ENCODE peak calls at places on chromosomes 13 and 19, in seven cellular contexts. C, L, I, T, E, G and Q are unnamed samples.

GRCh38 chr13:51717786-51718398 is 86.1 kb downstream of the DHRS12 start:
- DNase-seq in E (no peak), T (no peak), I (no peak), G (no peak), L (no peak), C (no peak), Q (no peak)

GRCh38 chr13:89816404-89816803 is 1531.1 kb upstream of the MIR17HG start:
- DNase-seq in T (no peak), E (no peak), G (no peak), C (no peak), I (no peak), L (no peak), Q (no peak)

GRCh38 chr13:51684076-51684475 is 99.8 kb downstream of the WDFY2 start:
- DNase-seq in C (no peak), E (no peak), I (no peak), G (no peak), L (no peak), T (no peak), Q (no peak)

GRCh38 chr19:11295665-11296245 is at the start of gene TSPAN16:
- DNase-seq in I (no peak), T (no peak), E (no peak), L (no peak), G (no peak), C (no peak), Q (no peak)

GRCh38 chr13:113833111-113833830 is 30.6 kb downstream of the GAS6 start:
- DNase-seq in E (no peak), I (no peak), G (no peak), C (no peak), T (no peak), L (no peak), Q (no peak)

GRCh38 chr19:43574424-43575155 is 737 bp downstream of the XRCC1 start:
- DNase-seq in C (no peak), T (no peak), G (no peak), I (peak), L (no peak), E (no peak), Q (no peak)

GRCh38 chr19:9914315-9915207 is 21.8 kb downstream of the OLFM2 start:
- DNase-seq in T (peak), E (no peak), C (peak), G (no peak), I (peak), L (peak), Q (peak)

GRCh38 chr13:80665792-80666333 is 324.9 kb upstream of the SPRY2 start:
- DNase-seq in E (no peak), T (no peak), G (no peak), I (no peak), C (no peak), L (no peak), Q (no peak)

GRCh38 chr19:35322014-35322413 is 7.0 kb upstream of the CD22 start:
- DNase-seq in C (no peak), I (no peak), G (no peak), E (no peak), T (no peak), L (no peak), Q (no peak)

GRCh38 chr19:13993554-13994308 is 12.4 kb downstream of the RFX1 start:
- DNase-seq in L (no peak), C (no peak), T (no peak), I (no peak), G (no peak), E (no peak), Q (no peak)

GRCh38 chr19:14977128-14977527 is 2.5 kb downstream of the SLC1A6 start:
- DNase-seq in C (no peak), G (no peak), T (no peak), E (no peak), L (no peak), I (no peak), Q (no peak)

GRCh38 chr13:112999414-113000177 is 30.6 kb downstream of the MCF2L start:
- DNase-seq in G (no peak), E (no peak), L (no peak), I (no peak), T (no peak), C (no peak), Q (no peak)

GRCh38 chr13:48562296-48563066 is 29.6 kb upstream of the RCBTB2 start:
- DNase-seq in E (no peak), C (no peak), T (no peak), L (no peak), I (no peak), G (no peak), Q (no peak)

GRCh38 chr19:44582581-44583265 is 30.6 kb upstream of the IGSF23 start:
- DNase-seq in T (peak), C (peak), G (no peak), I (peak), E (no peak), L (no peak), Q (no peak)

GRCh38 chr19:50835103-50835784 is 1.9 kb upstream of the KLK15 start:
- DNase-seq in E (no peak), L (peak), T (peak), I (no peak), G (no peak), C (peak), Q (no peak)

GRCh38 chr13:32894589-32895001 is 121.6 kb upstream of the KL start:
- DNase-seq in I (no peak), T (no peak), G (no peak), L (no peak), C (no peak), E (no peak), Q (no peak)

GRCh38 chr13:74576504-74576903 is 442.3 kb upstream of the KLF12 start:
- DNase-seq in L (no peak), I (no peak), G (no peak), C (no peak), E (no peak), T (no peak), Q (no peak)

GRCh38 chr13:111213964-111214726 is 99.0 kb downstream of the ARHGEF7 start:
- DNase-seq in I (no peak), C (no peak), T (no peak), L (no peak), E (no peak), G (no peak), Q (no peak)

GRCh38 chr13:41610426-41610825 is 153.1 kb downstream of the RGCC start:
- DNase-seq in I (no peak), G (no peak), E (no peak), T (no peak), L (peak), C (no peak), Q (peak)

GRCh38 chr19:3413796-3414327 is 47.5 kb downstream of the NFIC start:
- DNase-seq in I (no peak), G (no peak), L (no peak), T (no peak), E (no peak), C (no peak), Q (no peak)

GRCh38 chr19:48415395-48415794 is 21.9 kb downstream of the GRIN2D start:
- DNase-seq in G (peak), I (no peak), T (no peak), L (peak), C (peak), E (no peak), Q (peak)

GRCh38 chr19:5321851-5322681 is 18.5 kb downstream of the PTPRS start:
- DNase-seq in C (no peak), L (no peak), E (no peak), I (no peak), G (no peak), T (no peak), Q (no peak)

GRCh38 chr19:54160182-54160811 is 776 bp upstream of the LENG1 start:
- DNase-seq in I (no peak), G (no peak), L (no peak), C (no peak), T (peak), E (no peak), Q (no peak)

GRCh38 chr19:2982983-2983350 is 5.6 kb downstream of the TLE6 start:
- DNase-seq in E (no peak), C (peak), T (no peak), L (peak), G (peak), I (no peak), Q (peak)

GRCh38 chr13:43489168-43489730 is 297.5 kb downstream of the ENOX1 start:
- DNase-seq in L (no peak), E (no peak), I (no peak), T (no peak), G (no peak), C (no peak), Q (peak)

GRCh38 chr13:40983269-40983668 is 35.8 kb downstream of the ELF1 start:
- DNase-seq in E (no peak), L (no peak), I (no peak), G (no peak), C (no peak), T (no peak), Q (no peak)

GRCh38 chr19:29860492-29860891 is 48.7 kb downstream of the CCNE1 start:
- DNase-seq in L (no peak), C (no peak), I (no peak), E (no peak), T (no peak), G (no peak), Q (no peak)

GRCh38 chr19:6087074-6087506 is 23.2 kb downstream of the RFX2 start:
- DNase-seq in T (no peak), L (no peak), I (no peak), C (no peak), E (no peak), G (no peak), Q (no peak)

GRCh38 chr19:17205237-17206140 is 9.7 kb upstream of the USE1 start:
- DNase-seq in L (peak), C (peak), G (no peak), E (no peak), T (peak), I (no peak), Q (no peak)

GRCh38 chr19:3404324-3405260 is 38.2 kb downstream of the NFIC start:
- DNase-seq in L (peak), G (peak), E (no peak), I (no peak), T (no peak), C (peak), Q (peak)

GRCh38 chr13:24252136-24252535 is 57.2 kb upstream of the C1QTNF9 start:
- DNase-seq in T (no peak), E (no peak), L (no peak), C (no peak), G (no peak), I (no peak), Q (no peak)

GRCh38 chr19:31145021-31145420 is 204.2 kb downstream of the TSHZ3 start:
- DNase-seq in I (no peak), C (no peak), L (peak), T (no peak), E (no peak), G (no peak), Q (no peak)

GRCh38 chr13:99072941-99073340 is 95.1 kb upstream of the DOCK9 start:
- DNase-seq in T (no peak), L (no peak), C (no peak), I (no peak), G (no peak), E (no peak), Q (no peak)

GRCh38 chr19:40241809-40242384 is 15.4 kb upstream of the CCNP start:
- DNase-seq in T (no peak), G (no peak), E (no peak), C (peak), I (no peak), L (no peak), Q (peak)

GRCh38 chr13:41670873-41671443 is 213.6 kb downstream of the RGCC start:
- DNase-seq in C (no peak), G (no peak), T (no peak), L (no peak), I (no peak), E (no peak), Q (no peak)

GRCh38 chr19:1123381-1123780 is 19.6 kb downstream of the GPX4 start:
- DNase-seq in I (no peak), C (no peak), G (no peak), E (no peak), L (no peak), T (no peak), Q (no peak)
- TF ChIP-seq POLR2A in I (no peak), C (no peak), G (no peak), E (no peak), L (no peak), T (no peak), Q (no peak)

GRCh38 chr19:46413262-46414031 is at the start of gene CCDC8:
- DNase-seq in G (no peak), L (peak), C (peak), T (no peak), I (no peak), E (no peak), Q (peak)
- TF ChIP-seq POLR2A in G (no peak), L (peak), C (peak), T (no peak), I (no peak), E (peak), Q (peak)

GRCh38 chr19:38929929-38930775 is at the start of gene SARS2:
- DNase-seq in C (peak), I (peak), L (peak), T (peak), E (peak), G (peak), Q (peak)
- TF ChIP-seq POLR2A in C (no peak), I (peak), L (peak), T (no peak), E (no peak), G (no peak), Q (no peak)

GRCh38 chr19:7535035-7535992 is at the start of gene PNPLA6:
- DNase-seq in C (peak), G (peak), I (peak), T (peak), E (peak), L (peak), Q (peak)
- TF ChIP-seq POLR2A in C (peak), G (no peak), I (peak), T (peak), E (peak), L (peak), Q (peak)

GRCh38 chr13:30617315-30618185 is at the start of gene USPL1:
- DNase-seq in C (peak), L (peak), T (peak), E (peak), G (peak), I (peak), Q (peak)
- TF ChIP-seq POLR2A in C (peak), L (peak), T (peak), E (peak), G (peak), I (peak), Q (peak)